ENCODE peak calls at places on chromosomes 13 and 19, in nine cellular contexts. One of them, this sample, is unnamed.

GRCh38 chr19:55189424-55189823 is 9.3 kb upstream of the SYT5 start:
- DNase-seq in A673: no peak
- DNase-seq in thoracic aorta: no peak
- DNase-seq in SK-N-SH: no peak
- DNase-seq in adrenal gland: peak
- DNase-seq in cardiac muscle cell: peak
- DNase-seq in dorsolateral prefrontal cortex: peak
- DNase-seq in AG09309: peak
- DNase-seq in tibial nerve: no peak
- DNase-seq in this sample: no peak

GRCh38 chr13:33547035-33547434 is 261.5 kb upstream of the STARD13 start:
- DNase-seq in tibial nerve: no peak
- DNase-seq in A673: no peak
- DNase-seq in cardiac muscle cell: no peak
- DNase-seq in SK-N-SH: no peak
- DNase-seq in dorsolateral prefrontal cortex: no peak
- DNase-seq in adrenal gland: no peak
- DNase-seq in AG09309: no peak
- DNase-seq in thoracic aorta: no peak
- DNase-seq in this sample: no peak

GRCh38 chr19:43754312-43754561 is 525 bp downstream of the SMG9 start:
- DNase-seq in adrenal gland: no peak
- DNase-seq in dorsolateral prefrontal cortex: no peak
- DNase-seq in A673: no peak
- DNase-seq in cardiac muscle cell: no peak
- DNase-seq in AG09309: no peak
- DNase-seq in SK-N-SH: no peak
- DNase-seq in thoracic aorta: no peak
- DNase-seq in tibial nerve: no peak
- DNase-seq in this sample: no peak

GRCh38 chr19:16524991-16525734 is 17.1 kb downstream of the CHERP start:
- DNase-seq in tibial nerve: no peak
- DNase-seq in adrenal gland: no peak
- DNase-seq in dorsolateral prefrontal cortex: no peak
- DNase-seq in A673: no peak
- DNase-seq in thoracic aorta: no peak
- DNase-seq in cardiac muscle cell: no peak
- DNase-seq in AG09309: no peak
- DNase-seq in SK-N-SH: no peak
- DNase-seq in this sample: no peak

GRCh38 chr13:44243198-44243852 is 130.3 kb upstream of the SERP2 start:
- DNase-seq in dorsolateral prefrontal cortex: peak
- DNase-seq in cardiac muscle cell: peak
- DNase-seq in SK-N-SH: peak
- DNase-seq in A673: peak
- DNase-seq in adrenal gland: peak
- DNase-seq in AG09309: no peak
- DNase-seq in tibial nerve: no peak
- DNase-seq in thoracic aorta: no peak
- DNase-seq in this sample: peak

GRCh38 chr13:99590519-99591011 is 89.3 kb downstream of the TM9SF2 start:
- DNase-seq in cardiac muscle cell: peak
- DNase-seq in thoracic aorta: no peak
- DNase-seq in adrenal gland: no peak
- DNase-seq in AG09309: no peak
- DNase-seq in dorsolateral prefrontal cortex: no peak
- DNase-seq in SK-N-SH: no peak
- DNase-seq in tibial nerve: no peak
- DNase-seq in A673: no peak
- DNase-seq in this sample: no peak

GRCh38 chr19:3450796-3451411 is 29.4 kb downstream of the SMIM24 start:
- DNase-seq in A673: peak
- DNase-seq in dorsolateral prefrontal cortex: peak
- DNase-seq in SK-N-SH: no peak
- DNase-seq in adrenal gland: peak
- DNase-seq in AG09309: peak
- DNase-seq in cardiac muscle cell: peak
- DNase-seq in thoracic aorta: peak
- DNase-seq in tibial nerve: no peak
- DNase-seq in this sample: no peak

GRCh38 chr13:98890186-98890585 is 87.7 kb downstream of the DOCK9 start:
- DNase-seq in A673: no peak
- DNase-seq in adrenal gland: no peak
- DNase-seq in cardiac muscle cell: peak
- DNase-seq in SK-N-SH: no peak
- DNase-seq in dorsolateral prefrontal cortex: peak
- DNase-seq in thoracic aorta: no peak
- DNase-seq in AG09309: peak
- DNase-seq in tibial nerve: peak
- DNase-seq in this sample: no peak

GRCh38 chr13:102028198-102028597 is 373.6 kb downstream of the FGF14 start:
- DNase-seq in tibial nerve: no peak
- DNase-seq in dorsolateral prefrontal cortex: no peak
- DNase-seq in SK-N-SH: no peak
- DNase-seq in thoracic aorta: no peak
- DNase-seq in cardiac muscle cell: no peak
- DNase-seq in AG09309: no peak
- DNase-seq in A673: no peak
- DNase-seq in adrenal gland: no peak
- DNase-seq in this sample: no peak

GRCh38 chr13:26653310-26653709 is 95.8 kb downstream of the WASF3 start:
- DNase-seq in tibial nerve: no peak
- DNase-seq in adrenal gland: no peak
- DNase-seq in cardiac muscle cell: peak
- DNase-seq in SK-N-SH: no peak
- DNase-seq in thoracic aorta: no peak
- DNase-seq in AG09309: peak
- DNase-seq in dorsolateral prefrontal cortex: no peak
- DNase-seq in A673: no peak
- DNase-seq in this sample: no peak

GRCh38 chr13:46586766-46587509 is 34.0 kb downstream of the LRCH1 start:
- DNase-seq in dorsolateral prefrontal cortex: no peak
- DNase-seq in adrenal gland: no peak
- DNase-seq in tibial nerve: no peak
- DNase-seq in SK-N-SH: no peak
- DNase-seq in thoracic aorta: no peak
- DNase-seq in AG09309: no peak
- DNase-seq in cardiac muscle cell: no peak
- DNase-seq in A673: no peak
- DNase-seq in this sample: no peak

GRCh38 chr19:41540041-41540695 is 35.8 kb upstream of the CEACAM21 start:
- DNase-seq in thoracic aorta: no peak
- DNase-seq in A673: no peak
- DNase-seq in cardiac muscle cell: peak
- DNase-seq in tibial nerve: no peak
- DNase-seq in dorsolateral prefrontal cortex: no peak
- DNase-seq in AG09309: no peak
- DNase-seq in adrenal gland: no peak
- DNase-seq in SK-N-SH: no peak
- DNase-seq in this sample: no peak

GRCh38 chr13:109309625-109310363 is 476.6 kb downstream of the IRS2 start:
- DNase-seq in tibial nerve: no peak
- DNase-seq in adrenal gland: no peak
- DNase-seq in thoracic aorta: no peak
- DNase-seq in cardiac muscle cell: no peak
- DNase-seq in dorsolateral prefrontal cortex: no peak
- DNase-seq in AG09309: no peak
- DNase-seq in A673: no peak
- DNase-seq in SK-N-SH: no peak
- DNase-seq in this sample: no peak

GRCh38 chr13:113992276-113993005 is 18.6 kb upstream of the C13orf46 start:
- DNase-seq in adrenal gland: no peak
- DNase-seq in AG09309: no peak
- DNase-seq in thoracic aorta: no peak
- DNase-seq in cardiac muscle cell: no peak
- DNase-seq in dorsolateral prefrontal cortex: no peak
- DNase-seq in A673: no peak
- DNase-seq in tibial nerve: no peak
- DNase-seq in SK-N-SH: no peak
- DNase-seq in this sample: no peak

GRCh38 chr19:11577451-11578341 is at the start of gene ACP5:
- DNase-seq in thoracic aorta: no peak
- DNase-seq in tibial nerve: no peak
- DNase-seq in dorsolateral prefrontal cortex: no peak
- DNase-seq in SK-N-SH: peak
- DNase-seq in cardiac muscle cell: no peak
- DNase-seq in A673: peak
- DNase-seq in AG09309: no peak
- DNase-seq in adrenal gland: no peak
- DNase-seq in this sample: no peak

GRCh38 chr19:10637894-10638293 is 12.5 kb downstream of the SLC44A2 start:
- DNase-seq in tibial nerve: no peak
- DNase-seq in adrenal gland: no peak
- DNase-seq in AG09309: no peak
- DNase-seq in cardiac muscle cell: no peak
- DNase-seq in SK-N-SH: no peak
- DNase-seq in thoracic aorta: no peak
- DNase-seq in dorsolateral prefrontal cortex: no peak
- DNase-seq in A673: no peak
- DNase-seq in this sample: peak

GRCh38 chr13:95296326-95296939 is 4.8 kb downstream of the ABCC4 start:
- DNase-seq in adrenal gland: peak
- DNase-seq in tibial nerve: no peak
- DNase-seq in dorsolateral prefrontal cortex: no peak
- DNase-seq in cardiac muscle cell: peak
- DNase-seq in SK-N-SH: peak
- DNase-seq in A673: no peak
- DNase-seq in AG09309: no peak
- DNase-seq in thoracic aorta: no peak
- DNase-seq in this sample: peak

DNA sequence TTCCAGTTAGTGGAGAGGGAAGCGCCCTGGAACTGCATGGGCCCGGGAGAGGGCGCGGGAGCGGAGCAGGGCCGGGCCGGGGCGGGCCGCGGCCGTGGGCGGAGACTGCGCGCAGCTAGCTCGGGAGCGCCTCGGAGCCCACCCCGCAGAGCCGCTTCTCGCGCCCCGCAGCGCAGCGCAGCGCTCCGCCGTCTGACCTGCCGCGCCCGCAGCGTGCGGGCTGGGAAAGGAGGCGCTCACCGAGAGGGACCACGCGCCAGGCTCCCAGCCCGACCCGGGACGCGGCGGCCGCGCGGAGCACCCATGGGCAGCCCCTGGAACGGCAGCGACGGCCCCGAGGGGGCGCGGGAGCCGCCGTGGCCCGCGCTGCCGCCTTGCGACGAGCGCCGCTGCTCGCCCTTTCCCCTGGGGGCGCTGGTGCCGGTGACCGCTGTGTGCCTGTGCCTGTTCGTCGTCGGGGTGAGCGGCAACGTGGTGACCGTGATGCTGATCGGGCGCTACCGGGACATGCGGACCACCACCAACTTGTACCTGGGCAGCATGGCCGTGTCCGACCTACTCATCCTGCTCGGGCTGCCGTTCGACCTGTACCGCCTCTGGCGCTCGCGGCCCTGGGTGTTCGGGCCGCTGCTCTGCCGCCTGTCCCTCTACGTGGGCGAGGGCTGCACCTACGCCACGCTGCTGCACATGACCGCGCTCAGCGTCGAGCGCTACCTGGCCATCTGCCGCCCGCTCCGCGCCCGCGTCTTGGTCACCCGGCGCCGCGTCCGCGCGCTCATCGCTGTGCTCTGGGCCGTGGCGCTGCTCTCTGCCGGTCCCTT is at the start of gene MLNR:
- DNase-seq in thoracic aorta: no peak
- DNase-seq in adrenal gland: peak
- DNase-seq in dorsolateral prefrontal cortex: no peak
- DNase-seq in A673: peak
- DNase-seq in tibial nerve: no peak
- DNase-seq in AG09309: no peak
- DNase-seq in SK-N-SH: peak
- DNase-seq in cardiac muscle cell: peak
- DNase-seq in this sample: peak
- TF ChIP-seq CTCF in thoracic aorta: peak
- TF ChIP-seq CTCF in adrenal gland: peak
- TF ChIP-seq CTCF in dorsolateral prefrontal cortex: no peak
- TF ChIP-seq CTCF in A673: peak
- TF ChIP-seq CTCF in tibial nerve: peak
- TF ChIP-seq CTCF in AG09309: peak
- TF ChIP-seq CTCF in SK-N-SH: peak
- TF ChIP-seq CTCF in cardiac muscle cell: no peak
- TF ChIP-seq CTCF in this sample: no peak

GRCh38 chr19:48181505-48181904 is 11.0 kb downstream of the ZSWIM9 start:
- DNase-seq in tibial nerve: no peak
- DNase-seq in cardiac muscle cell: no peak
- DNase-seq in SK-N-SH: no peak
- DNase-seq in thoracic aorta: no peak
- DNase-seq in A673: no peak
- DNase-seq in AG09309: no peak
- DNase-seq in dorsolateral prefrontal cortex: no peak
- DNase-seq in adrenal gland: no peak
- DNase-seq in this sample: no peak
- TF ChIP-seq CTCF in tibial nerve: no peak
- TF ChIP-seq CTCF in cardiac muscle cell: no peak
- TF ChIP-seq CTCF in SK-N-SH: no peak
- TF ChIP-seq CTCF in thoracic aorta: no peak
- TF ChIP-seq CTCF in A673: no peak
- TF ChIP-seq CTCF in AG09309: no peak
- TF ChIP-seq CTCF in dorsolateral prefrontal cortex: no peak
- TF ChIP-seq CTCF in adrenal gland: no peak
- TF ChIP-seq CTCF in this sample: no peak

GRCh38 chr19:1856698-1857603 is 6.4 kb downstream of the KLF16 start:
- DNase-seq in A673: no peak
- DNase-seq in adrenal gland: peak
- DNase-seq in dorsolateral prefrontal cortex: no peak
- DNase-seq in tibial nerve: peak
- DNase-seq in cardiac muscle cell: peak
- DNase-seq in SK-N-SH: peak
- DNase-seq in thoracic aorta: peak
- DNase-seq in AG09309: no peak
- DNase-seq in this sample: peak
- TF ChIP-seq CTCF in A673: no peak
- TF ChIP-seq CTCF in adrenal gland: no peak
- TF ChIP-seq CTCF in dorsolateral prefrontal cortex: no peak
- TF ChIP-seq CTCF in tibial nerve: no peak
- TF ChIP-seq CTCF in cardiac muscle cell: no peak
- TF ChIP-seq CTCF in SK-N-SH: no peak
- TF ChIP-seq CTCF in thoracic aorta: no peak
- TF ChIP-seq CTCF in AG09309: no peak
- TF ChIP-seq CTCF in this sample: no peak

GRCh38 chr19:38952395-38953165 is 21.8 kb downstream of the MRPS12 start:
- DNase-seq in dorsolateral prefrontal cortex: peak
- DNase-seq in tibial nerve: no peak
- DNase-seq in cardiac muscle cell: peak
- DNase-seq in adrenal gland: peak
- DNase-seq in A673: peak
- DNase-seq in AG09309: no peak
- DNase-seq in thoracic aorta: no peak
- DNase-seq in SK-N-SH: no peak
- DNase-seq in this sample: peak
- TF ChIP-seq CTCF in dorsolateral prefrontal cortex: peak
- TF ChIP-seq CTCF in tibial nerve: no peak
- TF ChIP-seq CTCF in cardiac muscle cell: peak
- TF ChIP-seq CTCF in adrenal gland: peak
- TF ChIP-seq CTCF in A673: peak
- TF ChIP-seq CTCF in AG09309: peak
- TF ChIP-seq CTCF in thoracic aorta: no peak
- TF ChIP-seq CTCF in SK-N-SH: no peak
- TF ChIP-seq CTCF in this sample: peak

This sample was measured in GM10248.